ENCODE peak calls at places on chromosomes 16 and 17, in eight cellular contexts. Z is adrenal gland; Q is neural progenitor cell; K is HepG2; R is aorta; O is BE2C; L is esophagus muscularis mucosa; T is naive thymus-derived CD4-positive, alpha-beta T cell. I is an unnamed sample. For H3K9me3, the result is how much of the 10 kb centered on the place peaks cover.

GRCh38 chr17:13575466-13575865 is 26.3 kb downstream of the HS3ST3A1 start:
- DNase-seq in Z (no peak), R (no peak), T (no peak), L (no peak), Q (no peak), K (no peak), O (no peak), I (no peak)

GRCh38 chr17:8658800-8659199 is 28.3 kb upstream of the MYH10 start:
- DNase-seq in Z (no peak), L (no peak), T (no peak), R (no peak), K (no peak), Q (no peak), O (no peak), I (no peak)

GRCh38 chr16:12350945-12351344 is 374.4 kb downstream of the SNX29 start:
- DNase-seq in Q (peak), T (no peak), L (no peak), K (peak), Z (no peak), R (no peak), O (no peak), I (peak)

GRCh38 chr16:7443966-7444365 is 111.3 kb downstream of the RBFOX1 start:
- DNase-seq in Q (no peak), Z (no peak), T (no peak), K (no peak), L (no peak), R (no peak), O (no peak), I (no peak)

GRCh38 chr17:42849451-42850157 is 1.4 kb upstream of the AOC3 start:
- DNase-seq in O (no peak), T (no peak), L (no peak), K (no peak), Q (no peak), R (no peak), Z (peak), I (no peak)

GRCh38 chr16:11580451-11581086 is 6.2 kb downstream of the LITAF start:
- DNase-seq in Z (no peak), Q (no peak), K (no peak), L (no peak), T (no peak), R (peak), O (no peak), I (no peak)

GRCh38 chr17:55348749-55349354 is 72.8 kb downstream of the MMD start:
- DNase-seq in R (no peak), Q (peak), O (peak), L (no peak), Z (peak), K (peak), T (peak), I (peak)

GRCh38 chr16:88377961-88378360 is 4.8 kb upstream of the ZNF469 start:
- DNase-seq in T (no peak), O (peak), Q (no peak), R (peak), Z (no peak), L (no peak), K (no peak), I (no peak)

GRCh38 chr17:79188679-79189078 is 114.1 kb downstream of the ENGASE start:
- DNase-seq in Q (no peak), T (no peak), Z (no peak), L (no peak), R (no peak), K (no peak), O (no peak), I (no peak)

GRCh38 chr16:67202426-67202825 is 3.5 kb downstream of the ELMO3 start:
- DNase-seq in O (no peak), Z (no peak), K (no peak), R (no peak), T (no peak), Q (no peak), L (no peak), I (no peak)

GRCh38 chr17:33978889-33979288 is 276.2 kb upstream of the CCL2 start:
- DNase-seq in Z (no peak), T (no peak), O (no peak), K (no peak), Q (no peak), R (no peak), L (no peak), I (no peak)

GRCh38 chr17:63610854-63611253 is 10.2 kb downstream of the TACO1 start:
- DNase-seq in O (no peak), Q (no peak), T (no peak), K (no peak), Z (no peak), R (no peak), L (no peak), I (no peak)
- H3K9me3 ChIP-seq in O (under half), Q (under half), T (under half), K (under half), Z (under half), R (under half), L (under half), I (under half)

DNA sequence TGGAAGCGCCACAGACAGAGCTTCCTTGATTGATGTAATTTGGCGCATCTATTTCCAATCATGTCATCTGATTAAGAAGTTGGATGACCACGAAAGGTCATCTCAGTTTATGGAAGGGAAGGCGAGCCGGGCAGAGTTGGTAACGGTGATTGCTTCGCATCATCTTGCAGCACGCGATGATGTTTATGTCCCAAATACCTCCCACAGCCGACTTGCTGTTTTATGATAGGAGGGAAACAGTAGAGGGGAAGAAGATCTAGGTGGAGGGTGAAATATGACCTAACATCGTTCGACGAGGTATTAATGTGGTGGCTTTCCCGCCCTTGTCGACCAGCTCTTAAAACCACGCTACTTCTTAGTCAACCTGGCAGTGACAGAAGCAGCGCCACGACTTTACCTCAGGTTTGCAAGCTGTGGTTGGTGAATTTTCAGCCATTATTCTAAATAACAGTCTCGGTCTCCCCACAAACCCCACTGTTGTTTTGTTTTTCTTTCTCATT is 836 bp upstream of the TANC2 start:
- DNase-seq in L (no peak), R (no peak), T (no peak), Z (no peak), O (no peak), Q (no peak), K (no peak), I (no peak)
- H3K4me3 ChIP-seq in L (peak), R (no peak), T (peak), Z (no peak), O (no peak), Q (peak), K (no peak), I (peak)

GRCh38 chr17:5092139-5093010 is 14.1 kb downstream of the ZFP3 start:
- DNase-seq in Q (no peak), R (no peak), Z (no peak), K (no peak), T (no peak), O (no peak), L (no peak), I (no peak)
- H3K9me3 ChIP-seq in Q (under half), R (under half), Z (half or more), K (half or more), T (half or more), O (under half), L (half or more), I (half or more)

GRCh38 chr17:65020284-65020683 is 36.3 kb downstream of the GNA13 start:
- DNase-seq in Q (no peak), K (no peak), Z (no peak), L (no peak), O (no peak), T (no peak), R (no peak), I (no peak)

GRCh38 chr17:65025288-65025687 is 31.3 kb downstream of the GNA13 start:
- DNase-seq in K (no peak), Z (no peak), Q (no peak), T (no peak), O (no peak), L (no peak), R (no peak), I (no peak)

GRCh38 chr17:65022137-65022536 is 34.4 kb downstream of the GNA13 start:
- DNase-seq in K (no peak), R (no peak), Q (no peak), T (no peak), O (no peak), Z (no peak), L (no peak), I (no peak)

GRCh38 chr17:65022751-65023421 is 33.7 kb downstream of the GNA13 start:
- DNase-seq in K (peak), Q (no peak), L (no peak), Z (no peak), T (no peak), R (no peak), O (no peak), I (no peak)

GRCh38 chr17:65023791-65024190 is 32.7 kb downstream of the GNA13 start:
- DNase-seq in R (no peak), K (no peak), Q (no peak), T (no peak), O (no peak), L (no peak), Z (no peak), I (no peak)
- H3K4me3 ChIP-seq in R (no peak), K (no peak), Q (no peak), T (no peak), O (no peak), L (no peak), Z (no peak), I (no peak)

GRCh38 chr16:79723583-79724168 is 123.1 kb upstream of the MAF start:
- DNase-seq in Z (no peak), L (no peak), K (no peak), R (no peak), O (no peak), Q (peak), T (no peak), I (no peak)

GRCh38 chr16:79734721-79735120 is 134.2 kb upstream of the MAF start:
- DNase-seq in K (no peak), Z (no peak), R (no peak), L (no peak), O (no peak), T (no peak), Q (no peak), I (no peak)

GRCh38 chr16:79726902-79727301 is 126.4 kb upstream of the MAF start:
- DNase-seq in R (no peak), Z (no peak), K (no peak), L (no peak), O (no peak), T (no peak), Q (no peak), I (no peak)

GRCh38 chr16:79728048-79728922 is 127.7 kb upstream of the MAF start:
- DNase-seq in Q (no peak), K (no peak), Z (no peak), O (no peak), T (no peak), L (no peak), R (no peak), I (no peak)

GRCh38 chr16:79728923-79729240 is 128.3 kb upstream of the MAF start:
- DNase-seq in Z (no peak), O (no peak), R (no peak), K (no peak), L (no peak), T (no peak), Q (no peak), I (no peak)
- H3K9me3 ChIP-seq in Z (under half), O (under half), R (under half), K (under half), L (under half), T (under half), Q (under half), I (under half)

DNA sequence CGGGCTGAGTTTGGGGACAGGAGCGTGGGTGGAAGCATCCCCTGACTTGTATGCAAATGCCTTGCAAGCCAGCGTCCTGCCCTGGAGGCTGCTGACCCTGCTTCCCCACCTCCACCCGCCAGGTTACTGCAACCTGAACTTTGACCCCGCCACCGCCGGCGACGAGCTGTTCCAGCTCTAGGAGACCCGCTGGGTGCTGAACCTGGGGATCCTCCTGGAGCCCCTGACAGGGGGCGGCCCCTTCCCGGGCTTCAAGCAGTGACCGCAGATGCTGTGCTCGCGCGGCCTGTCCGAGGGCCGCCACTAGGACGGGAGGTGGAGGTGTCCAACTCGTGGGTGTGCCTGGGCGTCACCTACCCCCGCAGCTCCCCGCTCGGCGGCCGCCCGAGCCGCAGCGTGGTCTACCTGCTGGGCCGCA is 10.7 kb upstream of the SLC16A5 start:
- DNase-seq in Q (no peak), O (no peak), R (no peak), T (no peak), L (no peak), K (peak), Z (no peak), I (no peak)
- H3K4me3 ChIP-seq in Q (no peak), O (no peak), R (no peak), T (peak), L (peak), K (peak), Z (no peak), I (no peak)

DNA sequence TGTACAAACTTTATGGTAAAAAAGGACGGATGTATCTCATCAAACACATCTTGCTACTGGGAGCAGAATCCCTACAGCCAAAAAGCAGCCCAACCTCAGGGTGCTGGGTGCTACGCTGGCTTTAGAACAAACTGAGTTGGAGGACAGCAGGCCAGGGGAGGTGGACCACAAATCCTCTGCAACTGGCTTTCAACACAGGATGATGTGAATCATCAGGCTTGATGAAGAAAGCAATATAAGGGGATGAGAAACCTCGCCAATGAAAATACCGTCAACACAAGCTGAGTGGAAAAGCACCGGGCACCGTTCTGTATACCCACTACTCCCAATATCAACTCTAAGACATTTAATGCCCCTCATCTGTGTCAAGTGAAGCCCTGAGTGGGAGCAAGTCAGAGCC is 14.3 kb downstream of the HBQ1 start:
- DNase-seq in T (no peak), R (no peak), O (no peak), Z (no peak), K (no peak), Q (no peak), L (no peak), I (no peak)
- H3K9me3 ChIP-seq in T (under half), R (under half), O (under half), Z (under half), K (under half), Q (under half), L (under half), I (under half)

GRCh38 chr16:85170066-85171003 is 58.1 kb upstream of the CIBAR2 start:
- DNase-seq in Q (peak), O (peak), L (no peak), R (peak), K (no peak), T (no peak), Z (no peak), I (no peak)

GRCh38 chr16:85167589-85168537 is 55.6 kb upstream of the CIBAR2 start:
- DNase-seq in K (peak), T (no peak), L (no peak), O (no peak), Q (peak), R (no peak), Z (no peak), I (no peak)

GRCh38 chr16:85171004-85171808 is 58.9 kb upstream of the CIBAR2 start:
- DNase-seq in Z (no peak), Q (no peak), T (no peak), O (no peak), R (no peak), L (no peak), K (no peak), I (no peak)

GRCh38 chr16:85168732-85169256 is 56.5 kb upstream of the CIBAR2 start:
- DNase-seq in L (no peak), R (peak), Q (peak), T (no peak), Z (peak), O (peak), K (no peak), I (no peak)

GRCh38 chr16:85169333-85170065 is 57.2 kb upstream of the CIBAR2 start:
- DNase-seq in Q (peak), L (no peak), K (no peak), T (no peak), O (peak), R (no peak), Z (no peak), I (no peak)
- H3K4me3 ChIP-seq in Q (peak), L (peak), K (peak), T (no peak), O (peak), R (peak), Z (no peak), I (peak)

I was measured in WERI-Rb-1.